ENCODE peak calls at places on chromosome 5, in five cellular contexts. G, B, Q, R and Z are unnamed samples.

GRCh38 chr5:11904270-11904906 is at the start of gene CTNND2:
- DNase-seq in G (no peak), B (no peak), Q (peak), R (peak), Z (peak)

GRCh38 chr5:121969660-121970295 is 8.0 kb downstream of the SRFBP1 start:
- DNase-seq in G (no peak), B (no peak), Q (no peak), R (peak), Z (no peak)

GRCh38 chr5:158857376-158857775 is 242.3 kb downstream of the EBF1 start:
- DNase-seq in G (no peak), B (no peak), Q (no peak), R (no peak), Z (no peak)

GRCh38 chr5:149215478-149216042 is 56.1 kb upstream of the AFAP1L1 start:
- DNase-seq in G (no peak), B (no peak), Q (no peak), R (peak), Z (no peak)

GRCh38 chr5:122170630-122171029 is 41.3 kb downstream of the ZNF474 start:
- DNase-seq in G (no peak), B (no peak), Q (peak), R (peak), Z (no peak)

GRCh38 chr5:33362915-33363314 is 77.8 kb upstream of the TARS1 start:
- DNase-seq in G (no peak), B (no peak), Q (peak), R (peak), Z (no peak)

GRCh38 chr5:1958211-1959010 is 75.7 kb upstream of the IRX4 start:
- DNase-seq in G (no peak), B (peak), Q (no peak), R (no peak), Z (no peak)

GRCh38 chr5:120405923-120406322 is 58.2 kb upstream of the PRR16 start:
- DNase-seq in G (no peak), B (no peak), Q (no peak), R (peak), Z (no peak)

GRCh38 chr5:171635028-171635427 is 150.6 kb upstream of the SMIM23 start:
- DNase-seq in G (no peak), B (no peak), Q (no peak), R (no peak), Z (no peak)